ENCODE peak calls at places on chromosomes 6 and 20, in nine cellular contexts. One of them, this sample, is unnamed.

GRCh38 chr6:18244251-18244650 is 20.1 kb downstream of the DEK start:
- DNase-seq in right lobe of liver: no peak
- DNase-seq in HepG2: no peak
- DNase-seq in ovary: no peak
- DNase-seq in suprapubic skin: no peak
- DNase-seq in body of pancreas: no peak
- DNase-seq in HCT116: no peak
- DNase-seq in Peyer's patch: no peak
- DNase-seq in uterus: no peak
- DNase-seq in this sample: no peak

GRCh38 chr6:95120984-95121383 is 456.4 kb upstream of the MANEA start:
- DNase-seq in HCT116: no peak
- DNase-seq in ovary: no peak
- DNase-seq in suprapubic skin: no peak
- DNase-seq in Peyer's patch: no peak
- DNase-seq in HepG2: no peak
- DNase-seq in right lobe of liver: no peak
- DNase-seq in uterus: no peak
- DNase-seq in body of pancreas: no peak
- DNase-seq in this sample: no peak

GRCh38 chr6:121809211-121809610 is 373.8 kb downstream of the GJA1 start:
- DNase-seq in ovary: no peak
- DNase-seq in uterus: no peak
- DNase-seq in right lobe of liver: no peak
- DNase-seq in body of pancreas: no peak
- DNase-seq in HepG2: no peak
- DNase-seq in suprapubic skin: no peak
- DNase-seq in Peyer's patch: no peak
- DNase-seq in HCT116: no peak
- DNase-seq in this sample: no peak

GRCh38 chr6:32116674-32117073 is 7.5 kb upstream of the TNXB start:
- DNase-seq in HepG2: peak
- DNase-seq in HCT116: no peak
- DNase-seq in ovary: no peak
- DNase-seq in uterus: no peak
- DNase-seq in suprapubic skin: no peak
- DNase-seq in body of pancreas: no peak
- DNase-seq in Peyer's patch: no peak
- DNase-seq in right lobe of liver: no peak
- DNase-seq in this sample: no peak

GRCh38 chr6:113969888-113970807 is 800 bp downstream of the HDAC2 start:
- DNase-seq in HepG2: peak
- DNase-seq in uterus: peak
- DNase-seq in ovary: peak
- DNase-seq in Peyer's patch: peak
- DNase-seq in HCT116: no peak
- DNase-seq in suprapubic skin: peak
- DNase-seq in body of pancreas: peak
- DNase-seq in right lobe of liver: peak
- DNase-seq in this sample: peak

GRCh38 chr20:53337419-53338101 is 256.1 kb downstream of the ZNF217 start:
- DNase-seq in body of pancreas: no peak
- DNase-seq in uterus: no peak
- DNase-seq in HepG2: no peak
- DNase-seq in HCT116: no peak
- DNase-seq in Peyer's patch: no peak
- DNase-seq in suprapubic skin: no peak
- DNase-seq in right lobe of liver: no peak
- DNase-seq in ovary: no peak
- DNase-seq in this sample: no peak

GRCh38 chr20:11849976-11850670 is 67.6 kb upstream of the BTBD3 start:
- DNase-seq in suprapubic skin: no peak
- DNase-seq in Peyer's patch: no peak
- DNase-seq in ovary: no peak
- DNase-seq in right lobe of liver: no peak
- DNase-seq in body of pancreas: no peak
- DNase-seq in uterus: no peak
- DNase-seq in HepG2: no peak
- DNase-seq in HCT116: peak
- DNase-seq in this sample: peak

GRCh38 chr20:52493177-52493711 is 301.7 kb upstream of the ZFP64 start:
- DNase-seq in Peyer's patch: no peak
- DNase-seq in HepG2: no peak
- DNase-seq in body of pancreas: no peak
- DNase-seq in suprapubic skin: no peak
- DNase-seq in HCT116: no peak
- DNase-seq in right lobe of liver: no peak
- DNase-seq in uterus: no peak
- DNase-seq in ovary: no peak
- DNase-seq in this sample: no peak

GRCh38 chr6:25229671-25230321 is 49.4 kb upstream of the CARMIL1 start:
- DNase-seq in HCT116: peak
- DNase-seq in body of pancreas: no peak
- DNase-seq in HepG2: no peak
- DNase-seq in uterus: no peak
- DNase-seq in ovary: no peak
- DNase-seq in right lobe of liver: no peak
- DNase-seq in Peyer's patch: no peak
- DNase-seq in suprapubic skin: no peak
- DNase-seq in this sample: no peak

GRCh38 chr6:32439708-32440214 is at the start of gene HLA-DRA:
- DNase-seq in Peyer's patch: peak
- DNase-seq in HCT116: peak
- DNase-seq in uterus: peak
- DNase-seq in right lobe of liver: no peak
- DNase-seq in ovary: no peak
- DNase-seq in HepG2: peak
- DNase-seq in body of pancreas: no peak
- DNase-seq in suprapubic skin: no peak
- DNase-seq in this sample: no peak

GRCh38 chr6:34593741-34594140 is 37.6 kb upstream of the SPDEF start:
- DNase-seq in uterus: peak
- DNase-seq in right lobe of liver: no peak
- DNase-seq in HCT116: no peak
- DNase-seq in body of pancreas: peak
- DNase-seq in suprapubic skin: no peak
- DNase-seq in Peyer's patch: no peak
- DNase-seq in ovary: no peak
- DNase-seq in HepG2: no peak
- DNase-seq in this sample: no peak

GRCh38 chr20:63044204-63044600 is 37.4 kb upstream of the BHLHE23 start:
- DNase-seq in body of pancreas: no peak
- DNase-seq in Peyer's patch: no peak
- DNase-seq in HepG2: no peak
- DNase-seq in right lobe of liver: peak
- DNase-seq in HCT116: no peak
- DNase-seq in uterus: no peak
- DNase-seq in ovary: no peak
- DNase-seq in suprapubic skin: no peak
- DNase-seq in this sample: no peak

GRCh38 chr20:60100780-60101179 is 142.6 kb downstream of the CDH26 start:
- DNase-seq in HCT116: no peak
- DNase-seq in Peyer's patch: no peak
- DNase-seq in right lobe of liver: no peak
- DNase-seq in body of pancreas: no peak
- DNase-seq in suprapubic skin: no peak
- DNase-seq in HepG2: no peak
- DNase-seq in ovary: no peak
- DNase-seq in uterus: no peak
- DNase-seq in this sample: no peak

GRCh38 chr6:74657033-74657432 is 548.8 kb downstream of the COL12A1 start:
- DNase-seq in ovary: no peak
- DNase-seq in HCT116: no peak
- DNase-seq in suprapubic skin: no peak
- DNase-seq in right lobe of liver: no peak
- DNase-seq in HepG2: no peak
- DNase-seq in Peyer's patch: no peak
- DNase-seq in body of pancreas: no peak
- DNase-seq in uterus: no peak
- DNase-seq in this sample: no peak

GRCh38 chr6:43181942-43182860 is at the start of gene CUL9:
- DNase-seq in body of pancreas: peak
- DNase-seq in uterus: peak
- DNase-seq in suprapubic skin: peak
- DNase-seq in right lobe of liver: peak
- DNase-seq in ovary: peak
- DNase-seq in HCT116: peak
- DNase-seq in Peyer's patch: peak
- DNase-seq in HepG2: peak
- DNase-seq in this sample: peak
- TF ChIP-seq POLR2A in body of pancreas: peak
- TF ChIP-seq POLR2A in uterus: peak
- TF ChIP-seq POLR2A in suprapubic skin: peak
- TF ChIP-seq POLR2A in right lobe of liver: peak
- TF ChIP-seq POLR2A in ovary: peak
- TF ChIP-seq POLR2A in HCT116: no peak
- TF ChIP-seq POLR2A in Peyer's patch: peak
- TF ChIP-seq POLR2A in HepG2: peak
- TF ChIP-seq POLR2A in this sample: no peak

GRCh38 chr20:50071039-50071888 is 41.7 kb downstream of the UBE2V1 start:
- DNase-seq in body of pancreas: peak
- DNase-seq in suprapubic skin: peak
- DNase-seq in HCT116: peak
- DNase-seq in Peyer's patch: peak
- DNase-seq in ovary: peak
- DNase-seq in right lobe of liver: peak
- DNase-seq in HepG2: peak
- DNase-seq in uterus: peak
- DNase-seq in this sample: peak
- H3K27ac ChIP-seq in body of pancreas: no peak
- H3K27ac ChIP-seq in suprapubic skin: no peak
- H3K27ac ChIP-seq in HCT116: no peak
- H3K27ac ChIP-seq in Peyer's patch: no peak
- H3K27ac ChIP-seq in ovary: no peak
- H3K27ac ChIP-seq in right lobe of liver: no peak
- H3K27ac ChIP-seq in HepG2: no peak
- H3K27ac ChIP-seq in uterus: no peak
- H3K27ac ChIP-seq in this sample: no peak

GRCh38 chr6:21586300-21586699 is 7.3 kb upstream of the SOX4 start:
- DNase-seq in body of pancreas: no peak
- DNase-seq in Peyer's patch: no peak
- DNase-seq in right lobe of liver: no peak
- DNase-seq in uterus: no peak
- DNase-seq in HepG2: no peak
- DNase-seq in suprapubic skin: no peak
- DNase-seq in ovary: no peak
- DNase-seq in HCT116: no peak
- DNase-seq in this sample: no peak

GRCh38 chr6:21586760-21587181 is 6.8 kb upstream of the SOX4 start:
- DNase-seq in suprapubic skin: peak
- DNase-seq in body of pancreas: peak
- DNase-seq in HepG2: no peak
- DNase-seq in ovary: no peak
- DNase-seq in HCT116: no peak
- DNase-seq in Peyer's patch: no peak
- DNase-seq in right lobe of liver: no peak
- DNase-seq in uterus: no peak
- DNase-seq in this sample: peak

GRCh38 chr6:21588812-21589811 is 4.4 kb upstream of the SOX4 start:
- DNase-seq in uterus: peak
- DNase-seq in right lobe of liver: peak
- DNase-seq in Peyer's patch: peak
- DNase-seq in HCT116: peak
- DNase-seq in HepG2: peak
- DNase-seq in ovary: peak
- DNase-seq in suprapubic skin: peak
- DNase-seq in body of pancreas: peak
- DNase-seq in this sample: peak

GRCh38 chr6:21587182-21587924 is 6.2 kb upstream of the SOX4 start:
- DNase-seq in HepG2: peak
- DNase-seq in Peyer's patch: no peak
- DNase-seq in ovary: peak
- DNase-seq in right lobe of liver: no peak
- DNase-seq in uterus: peak
- DNase-seq in suprapubic skin: peak
- DNase-seq in HCT116: peak
- DNase-seq in body of pancreas: peak
- DNase-seq in this sample: peak

DNA sequence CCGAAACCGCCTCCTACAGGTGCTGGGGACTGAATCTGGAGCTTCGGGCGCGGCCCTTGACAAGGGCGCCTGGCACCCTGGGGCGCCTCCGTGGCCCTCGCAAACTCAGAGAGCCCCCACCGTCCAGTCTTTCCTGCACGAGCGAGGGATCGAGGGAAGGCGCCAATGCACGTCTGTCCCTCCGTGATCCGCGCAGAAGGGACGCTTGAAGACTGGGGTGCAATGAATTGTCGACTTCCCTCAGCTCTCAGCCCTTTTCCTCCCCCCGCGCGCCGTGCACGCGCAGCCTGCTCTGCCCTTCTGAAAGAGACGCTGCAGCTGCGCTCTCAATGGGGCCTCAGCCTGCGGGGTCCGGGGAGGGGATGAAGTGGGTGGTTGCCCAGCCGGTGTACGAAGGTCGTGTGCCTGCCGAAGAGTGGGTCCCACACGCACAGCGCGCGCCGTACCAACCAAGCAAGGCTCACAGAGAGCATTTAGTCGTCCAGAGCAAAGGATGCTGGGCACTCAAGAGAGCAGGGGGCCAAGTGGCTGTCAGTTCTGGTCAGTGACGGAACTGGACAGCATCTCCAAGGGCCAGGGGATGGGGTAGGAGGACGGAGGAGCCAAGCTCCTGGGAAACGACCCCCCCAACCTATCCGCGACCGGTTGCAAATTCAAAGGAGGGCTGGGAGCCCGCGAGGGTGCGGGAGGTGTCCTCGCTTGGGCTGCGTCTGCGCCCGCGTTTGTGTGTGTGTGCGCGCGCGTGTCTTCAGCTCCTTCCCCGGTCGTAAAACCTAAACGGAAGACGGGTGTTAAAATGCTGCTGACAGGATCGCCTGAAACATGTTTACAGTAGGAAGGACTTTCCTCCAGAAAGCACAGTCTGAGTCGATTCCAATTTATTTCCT is 5.4 kb upstream of the SOX4 start:
- DNase-seq in ovary: peak
- DNase-seq in HCT116: peak
- DNase-seq in uterus: peak
- DNase-seq in body of pancreas: peak
- DNase-seq in Peyer's patch: no peak
- DNase-seq in right lobe of liver: peak
- DNase-seq in suprapubic skin: peak
- DNase-seq in HepG2: peak
- DNase-seq in this sample: peak
- TF ChIP-seq POLR2A in ovary: no peak
- TF ChIP-seq POLR2A in HCT116: peak
- TF ChIP-seq POLR2A in uterus: no peak
- TF ChIP-seq POLR2A in body of pancreas: no peak
- TF ChIP-seq POLR2A in Peyer's patch: peak
- TF ChIP-seq POLR2A in right lobe of liver: no peak
- TF ChIP-seq POLR2A in suprapubic skin: no peak
- TF ChIP-seq POLR2A in HepG2: no peak
- TF ChIP-seq POLR2A in this sample: no peak

DNA sequence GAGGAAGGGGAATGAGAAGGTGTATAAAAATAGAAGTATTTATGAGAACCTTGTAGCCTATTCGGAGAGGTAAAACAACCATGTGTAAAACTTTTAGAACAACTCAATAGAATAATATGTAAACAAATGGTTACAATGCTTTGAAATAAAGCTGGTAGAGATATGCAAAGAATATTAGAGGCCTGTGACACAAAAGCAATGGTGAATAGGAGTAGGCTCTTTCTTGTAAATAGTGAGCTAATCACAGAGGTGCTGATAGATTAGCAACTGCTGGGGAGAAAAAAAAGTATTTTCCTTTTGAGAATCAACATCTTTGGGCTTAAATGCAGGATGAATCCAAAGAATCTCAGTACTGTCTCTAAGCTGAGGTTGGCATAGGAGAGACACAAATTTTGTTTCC is 7.0 kb downstream of the TMEM200A start:
- DNase-seq in ovary: no peak
- DNase-seq in suprapubic skin: no peak
- DNase-seq in HCT116: no peak
- DNase-seq in uterus: no peak
- DNase-seq in Peyer's patch: no peak
- DNase-seq in HepG2: no peak
- DNase-seq in right lobe of liver: no peak
- DNase-seq in body of pancreas: no peak
- DNase-seq in this sample: no peak
- H3K27ac ChIP-seq in ovary: no peak
- H3K27ac ChIP-seq in suprapubic skin: no peak
- H3K27ac ChIP-seq in HCT116: no peak
- H3K27ac ChIP-seq in uterus: no peak
- H3K27ac ChIP-seq in Peyer's patch: no peak
- H3K27ac ChIP-seq in HepG2: no peak
- H3K27ac ChIP-seq in right lobe of liver: no peak
- H3K27ac ChIP-seq in body of pancreas: no peak
- H3K27ac ChIP-seq in this sample: no peak

This sample was measured in testis.